ENCODE peak calls at places on chromosomes 7 and 10, in nine cellular contexts. J is HCT116, A is PC-3, Q is hepatocyte, E is neural progenitor cell, Y is OCI-LY7, S is SK-N-SH, O is MM.1S, D is GM23338. P is an unnamed sample.
A peak's percentile ranks its signal among the peaks of the same experiment; 100 is the strongest.

GRCh38 chr10:13716161-13717071 is 129.7 kb downstream of the PRPF18 start:
- DNase-seq in J (no peak), A (no peak), Q (no peak), E (no peak), Y (no peak), S (peak; percentile 53), O (no peak), D (no peak), P (peak; percentile 91)

GRCh38 chr7:129780257-129781127 is 169.0 kb downstream of the NRF1 start:
- DNase-seq in J (peak; percentile 75), A (peak; percentile 91), Q (peak; percentile 92), E (peak; percentile 71), Y (peak; percentile 79), S (peak; percentile 83), O (peak; percentile 96), D (peak; percentile 90), P (peak; percentile 40)

GRCh38 chr7:87506243-87507180 is 31.0 kb upstream of the ABCB4 start:
- DNase-seq in J (peak; percentile 15), A (peak; percentile 16), Q (no peak), E (no peak), Y (no peak), S (peak; percentile 12), O (peak; percentile 12), D (no peak), P (peak; percentile 52)

GRCh38 chr10:88743999-88744398 is 15.8 kb upstream of the LIPN start:
- DNase-seq in J (no peak), A (no peak), Q (no peak), E (no peak), Y (no peak), S (no peak), O (no peak), D (peak; percentile 46), P (no peak)

GRCh38 chr10:8594711-8595110 is 540.2 kb downstream of the GATA3 start:
- DNase-seq in J (no peak), A (no peak), Q (no peak), E (no peak), Y (no peak), S (no peak), O (no peak), D (no peak), P (no peak)

GRCh38 chr7:117169907-117170306 is 153.0 kb downstream of the WNT2 start:
- DNase-seq in J (no peak), A (peak; percentile 88), Q (no peak), E (no peak), Y (no peak), S (no peak), O (no peak), D (no peak), P (no peak)

GRCh38 chr7:53658956-53659355 is 623.5 kb downstream of the POM121L12 start:
- DNase-seq in J (no peak), A (no peak), Q (no peak), E (no peak), Y (no peak), S (no peak), O (no peak), D (no peak), P (no peak)

GRCh38 chr10:94129393-94130130 is 135.8 kb downstream of the PLCE1 start:
- DNase-seq in J (no peak), A (peak; percentile 17), Q (peak; percentile 40), E (no peak), Y (no peak), S (no peak), O (no peak), D (no peak), P (peak; percentile 91)

GRCh38 chr10:101030492-101031127 is 319 bp downstream of the PDZD7 start:
- DNase-seq in J (no peak), A (peak; percentile 25), Q (no peak), E (peak; percentile 60), Y (no peak), S (peak; percentile 53), O (no peak), D (peak; percentile 57), P (no peak)

GRCh38 chr10:122185643-122186042 is 85.5 kb upstream of the BTBD16 start:
- DNase-seq in J (no peak), A (no peak), Q (no peak), E (no peak), Y (no peak), S (no peak), O (no peak), D (no peak), P (no peak)

DNA sequence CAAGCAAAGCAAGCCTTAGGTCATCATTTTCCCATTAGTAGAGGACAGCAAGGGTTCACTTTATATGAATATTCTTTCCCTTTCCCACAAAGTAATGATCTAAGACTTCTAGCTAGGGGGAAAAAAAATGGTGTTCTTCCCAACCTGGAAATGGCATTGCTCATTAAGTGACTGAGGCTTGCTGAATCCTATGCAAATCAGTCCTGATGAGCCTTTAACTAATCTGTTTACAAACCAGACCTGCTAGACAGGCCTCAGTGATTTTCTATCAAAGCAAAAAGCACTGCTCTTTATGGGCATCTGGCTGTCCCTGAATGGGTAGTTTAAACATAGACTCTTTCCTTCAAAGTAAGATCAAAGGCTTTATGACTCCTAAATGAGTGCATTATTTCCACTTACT is 146.3 kb downstream of the HIBADH start:
- DNase-seq in J (no peak), A (no peak), Q (no peak), E (peak; percentile 9), Y (no peak), S (no peak), O (no peak), D (peak; percentile 29), P (no peak)
- TF ChIP-seq EZH2phosphoT487 in J (no peak), A (no peak), Q (no peak), E (no peak), Y (no peak), S (no peak), O (no peak), D (no peak), P (no peak)

DNA sequence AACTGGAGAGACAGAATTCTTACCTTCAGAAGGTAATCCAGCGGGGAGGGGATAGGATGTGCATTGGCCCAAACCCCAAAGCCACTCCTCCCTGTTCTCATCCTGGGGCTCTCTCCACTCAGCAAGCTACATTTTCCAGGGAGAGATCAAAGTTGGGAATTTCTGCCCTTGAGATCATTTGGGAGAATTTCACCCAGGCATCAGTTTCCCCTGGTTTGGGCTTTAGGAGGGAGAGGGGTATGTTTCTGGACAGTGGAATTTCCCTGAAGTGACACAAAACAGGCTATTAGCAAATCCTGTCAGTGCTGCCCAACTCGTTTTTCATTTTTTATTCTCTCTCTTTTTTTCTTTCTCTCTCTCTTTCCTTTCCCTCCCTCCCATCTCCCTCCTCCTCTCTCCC is 35.7 kb downstream of the CYP17A1 start:
- DNase-seq in J (no peak), A (no peak), Q (no peak), E (no peak), Y (no peak), S (no peak), O (no peak), D (peak; percentile 54), P (no peak)
- TF ChIP-seq EZH2phosphoT487 in J (no peak), A (no peak), Q (no peak), E (no peak), Y (no peak), S (no peak), O (no peak), D (no peak), P (no peak)

DNA sequence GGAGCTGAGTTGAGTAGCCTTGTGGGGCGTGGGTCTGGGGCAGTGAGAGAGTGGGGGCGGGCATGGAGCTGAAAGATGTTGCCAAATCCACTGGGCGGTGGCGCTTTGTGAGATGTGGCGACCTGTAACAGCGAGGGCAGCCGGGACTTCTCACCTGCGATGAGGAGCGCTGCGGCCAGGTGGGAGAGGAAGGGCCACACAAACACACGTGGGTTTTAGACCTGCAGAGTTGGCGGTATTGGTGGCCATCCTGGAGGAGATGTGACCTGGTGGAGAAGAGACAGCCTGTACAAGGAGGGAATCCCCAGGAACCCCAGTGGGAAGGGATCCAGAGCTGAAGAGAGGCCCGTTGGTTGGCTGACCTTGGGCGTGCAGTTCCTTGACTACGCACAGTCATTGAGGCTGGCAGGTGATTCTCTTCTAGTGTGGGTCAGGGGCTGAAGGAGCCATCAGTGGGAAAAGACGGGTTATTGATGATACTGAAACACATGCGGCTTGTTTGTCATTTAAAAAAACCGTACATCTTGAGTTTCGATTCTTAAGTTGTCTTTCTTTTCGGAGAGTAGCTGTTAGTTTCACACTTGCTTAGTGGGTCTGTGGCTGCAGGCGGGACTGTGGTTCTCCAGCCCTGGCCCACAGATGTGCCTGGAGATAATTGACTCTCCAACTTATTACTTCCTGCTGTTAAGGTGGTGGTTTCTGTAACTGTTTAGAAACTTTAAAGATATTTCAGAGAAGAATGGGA is 2.4 kb downstream of the CHST12 start:
- DNase-seq in J (no peak), A (no peak), Q (no peak), E (no peak), Y (peak; percentile 64), S (no peak), O (peak; percentile 94), D (no peak), P (no peak)
- TF ChIP-seq EZH2phosphoT487 in J (no peak), A (no peak), Q (no peak), E (no peak), Y (no peak), S (no peak), O (no peak), D (no peak), P (no peak)

DNA sequence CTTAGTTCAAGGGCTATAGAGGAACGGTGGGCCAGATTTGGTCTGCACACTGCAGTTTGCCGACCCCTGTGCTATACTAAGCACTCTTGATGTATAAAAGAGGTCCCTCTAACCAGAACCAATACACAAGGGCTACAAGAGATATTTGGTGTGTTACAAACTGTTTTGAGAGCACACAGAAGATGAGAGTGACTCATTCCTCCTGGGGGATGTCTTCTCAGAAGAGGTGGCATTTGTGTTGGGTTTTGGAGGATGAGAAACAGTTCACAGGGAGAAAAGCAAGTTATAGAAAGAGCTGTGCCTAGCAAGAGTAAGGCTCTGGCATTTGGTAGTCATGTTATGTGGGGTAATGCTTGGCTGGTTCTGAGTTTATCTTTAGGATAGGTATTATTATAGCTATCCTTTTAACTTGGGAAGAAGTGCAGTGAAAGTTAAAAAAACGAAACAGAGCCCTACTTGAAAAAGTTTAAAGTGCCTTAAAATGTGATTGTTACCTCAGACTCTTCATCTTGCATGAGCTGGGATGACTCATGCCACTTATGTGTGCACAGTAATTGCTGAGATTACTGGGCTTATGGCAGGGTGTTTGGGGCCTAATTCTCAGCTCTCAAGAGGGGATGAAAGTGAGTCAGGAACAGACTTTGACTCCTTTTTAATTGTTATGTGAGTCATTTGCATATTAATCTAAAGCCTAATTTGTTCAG is 160.3 kb downstream of the KIF20B start:
- DNase-seq in J (peak; percentile 40), A (peak; percentile 52), Q (peak; percentile 49), E (no peak), Y (no peak), S (no peak), O (no peak), D (no peak), P (peak; percentile 82)
- TF ChIP-seq EZH2phosphoT487 in J (no peak), A (no peak), Q (no peak), E (no peak), Y (no peak), S (no peak), O (no peak), D (no peak), P (no peak)